ENCODE peak calls at places on chromosomes 12 and 14, in five cellular contexts. D is body of pancreas; X is stimulated activated CD4-positive, alpha-beta T cell treated with anti-CD3 and anti-CD28 coated beads, Interleukin-4, amount 100 ng/mL, for 1 hour; V is BJ; Z is coronary artery. S is an unnamed sample.
A peak's percentile ranks its signal among the peaks of the same experiment; 100 is the strongest.

GRCh38 chr12:64237382-64237781 is 15.3 kb upstream of the KICS2 start:
- DNase-seq in D (no peak), X (no peak), V (no peak), Z (no peak), S (no peak)

GRCh38 chr14:77372304-77372841 is 4.5 kb downstream of the TMED8 start:
- DNase-seq in D (no peak), X (no peak), V (no peak), Z (no peak), S (peak; percentile 31)

GRCh38 chr12:94149781-94150482 is 1.6 kb downstream of the PLXNC1 start:
- DNase-seq in D (peak; percentile 24), X (peak; percentile 28), V (no peak), Z (no peak), S (no peak)

GRCh38 chr12:3311027-3311402 is 180.0 kb upstream of the PRMT8 start:
- DNase-seq in D (peak; percentile 98), X (no peak), V (no peak), Z (no peak), S (peak; percentile 49)

GRCh38 chr12:94795520-94795919 is 145.2 kb upstream of the TMCC3 start:
- DNase-seq in D (no peak), X (no peak), V (peak; percentile 15), Z (no peak), S (peak; percentile 7)

GRCh38 chr14:100692859-100693558 is 33.7 kb upstream of the DLK1 start:
- DNase-seq in D (no peak), X (no peak), V (no peak), Z (no peak), S (peak; percentile 96)

GRCh38 chr12:113981876-113982275 is 15.8 kb upstream of the RBM19 start:
- DNase-seq in D (no peak), X (no peak), V (no peak), Z (no peak), S (no peak)

GRCh38 chr12:113512568-113512967 is 40.9 kb upstream of the LHX5 start:
- DNase-seq in D (no peak), X (no peak), V (no peak), Z (no peak), S (no peak)

GRCh38 chr14:50060871-50061663 is 55.3 kb downstream of the VCPKMT start:
- DNase-seq in D (peak; percentile 57), X (peak; percentile 47), V (peak; percentile 76), Z (peak; percentile 84), S (peak; percentile 95)

GRCh38 chr14:34460841-34461240 is 1.2 kb downstream of the SPTSSA start:
- DNase-seq in D (no peak), X (no peak), V (no peak), Z (no peak), S (no peak)

GRCh38 chr14:59060841-59061240 is 127.6 kb upstream of the DAAM1 start:
- DNase-seq in D (no peak), X (no peak), V (no peak), Z (no peak), S (peak; percentile 67)

GRCh38 chr12:71947645-71948105 is 9.0 kb downstream of the TPH2 start:
- DNase-seq in D (peak; percentile 11), X (no peak), V (peak; percentile 45), Z (no peak), S (peak; percentile 6)

GRCh38 chr12:127083028-127083949 is 1183.7 kb upstream of the TMEM132C start:
- DNase-seq in D (peak; percentile 13), X (no peak), V (peak; percentile 37), Z (no peak), S (peak; percentile 85)